ENCODE peak calls at places on chromosomes 3 and 15, in seven cellular contexts. Z is H1, H is SK-N-SH, O is GM12878, D is HepG2, E is GM12891, X is K562. Q is an unnamed sample.
A peak's percentile ranks its signal among the peaks of the same experiment; 100 is the strongest.

GRCh38 chr3:162538466-162538865 is 1041.9 kb downstream of the OTOL1 start:
- DNase-seq in O (no peak), H (no peak), D (no peak), X (no peak), E (no peak), Z (no peak), Q (no peak)

GRCh38 chr15:79919749-79920511 is 23.1 kb upstream of the MTHFS start:
- DNase-seq in D (no peak), X (no peak), E (no peak), Z (no peak), H (no peak), O (no peak), Q (no peak)

GRCh38 chr15:39589815-39590644 is 9.2 kb downstream of the THBS1 start:
- DNase-seq in H (no peak), Z (no peak), E (no peak), D (no peak), X (no peak), O (no peak), Q (no peak)

GRCh38 chr3:30502742-30503073 is 103.7 kb upstream of the TGFBR2 start:
- DNase-seq in O (peak; percentile 12), D (no peak), Z (no peak), E (no peak), H (no peak), X (no peak), Q (no peak)

GRCh38 chr3:45712434-45713110 is 23.4 kb downstream of the SACM1L start:
- DNase-seq in D (no peak), H (no peak), Z (no peak), E (no peak), O (no peak), X (no peak), Q (no peak)

GRCh38 chr3:138381413-138381901 is 33.1 kb downstream of the MRAS start:
- DNase-seq in O (no peak), H (no peak), Z (no peak), E (no peak), X (no peak), D (no peak), Q (no peak)

GRCh38 chr3:126858887-126859286 is 124.0 kb upstream of the PLXNA1 start:
- DNase-seq in Z (no peak), H (no peak), O (no peak), E (no peak), D (no peak), X (no peak), Q (no peak)

GRCh38 chr3:186915808-186916796 is 14.2 kb upstream of the ST6GAL1 start:
- DNase-seq in D (no peak), X (no peak), E (no peak), H (peak; percentile 34), Z (no peak), O (no peak), Q (no peak)

GRCh38 chr3:134252766-134253165 is 2.1 kb upstream of the RYK start:
- DNase-seq in D (no peak), E (no peak), H (no peak), Z (no peak), O (no peak), X (no peak), Q (no peak)

GRCh38 chr3:128493221-128494151 is 485 bp upstream of the GATA2 start:
- DNase-seq in E (no peak), Z (no peak), D (no peak), H (peak; percentile 92), X (peak; percentile 36), O (no peak), Q (no peak)

GRCh38 chr3:123571264-123571972 is 13.4 kb downstream of the HACD2 start:
- DNase-seq in X (no peak), O (no peak), D (no peak), H (no peak), E (no peak), Z (no peak), Q (no peak)

GRCh38 chr3:87001699-87002098 is 10.8 kb upstream of the VGLL3 start:
- DNase-seq in Z (no peak), O (no peak), X (no peak), E (no peak), D (no peak), H (no peak), Q (no peak)

GRCh38 chr3:169758353-169758994 is 6.4 kb downstream of the TERC start:
- DNase-seq in D (no peak), H (no peak), X (no peak), Z (no peak), E (no peak), O (no peak), Q (no peak)

GRCh38 chr3:60598668-60599067 is 652.6 kb downstream of the FHIT start:
- DNase-seq in Z (no peak), X (no peak), H (no peak), D (peak; percentile 32), O (no peak), E (no peak), Q (no peak)

DNA sequence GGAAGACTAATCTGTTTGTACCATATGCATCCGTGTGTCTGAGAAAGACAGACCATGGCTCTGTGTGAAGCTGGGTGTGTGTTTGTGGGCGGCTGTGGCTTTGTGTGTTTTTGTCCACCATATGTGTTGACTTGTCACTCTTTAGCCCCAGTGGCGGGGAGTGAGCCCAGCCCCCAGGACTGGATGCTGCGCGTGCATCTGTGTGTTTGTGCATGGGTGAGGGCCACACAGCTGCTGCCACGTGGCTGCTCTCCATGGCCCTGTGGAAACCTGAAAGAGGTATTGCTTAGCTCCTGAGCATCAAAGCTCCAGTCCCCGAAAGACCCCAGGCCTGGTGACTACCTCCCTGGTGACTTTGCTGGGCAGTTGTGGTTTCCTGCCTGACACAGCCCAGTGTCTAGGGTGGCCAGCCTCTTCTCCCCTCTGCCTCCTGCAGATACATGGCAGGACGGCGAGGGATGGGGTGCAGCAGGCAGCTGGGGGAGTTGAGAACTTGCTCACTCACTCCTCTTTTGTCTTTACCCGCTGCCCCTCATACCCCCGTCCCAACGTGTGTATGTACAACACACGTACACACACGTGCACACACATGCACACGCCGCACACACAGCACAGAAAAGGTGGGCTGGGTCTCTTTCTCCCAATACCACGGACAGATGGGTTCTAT is 6.5 kb downstream of the EPHB3 start:
- DNase-seq in X (no peak), Z (no peak), D (no peak), O (no peak), H (no peak), E (no peak), Q (no peak)
- TF ChIP-seq TAF1 in X (no peak), Z (no peak), D (no peak), O (no peak), H (no peak), E (no peak), Q (no peak)

DNA sequence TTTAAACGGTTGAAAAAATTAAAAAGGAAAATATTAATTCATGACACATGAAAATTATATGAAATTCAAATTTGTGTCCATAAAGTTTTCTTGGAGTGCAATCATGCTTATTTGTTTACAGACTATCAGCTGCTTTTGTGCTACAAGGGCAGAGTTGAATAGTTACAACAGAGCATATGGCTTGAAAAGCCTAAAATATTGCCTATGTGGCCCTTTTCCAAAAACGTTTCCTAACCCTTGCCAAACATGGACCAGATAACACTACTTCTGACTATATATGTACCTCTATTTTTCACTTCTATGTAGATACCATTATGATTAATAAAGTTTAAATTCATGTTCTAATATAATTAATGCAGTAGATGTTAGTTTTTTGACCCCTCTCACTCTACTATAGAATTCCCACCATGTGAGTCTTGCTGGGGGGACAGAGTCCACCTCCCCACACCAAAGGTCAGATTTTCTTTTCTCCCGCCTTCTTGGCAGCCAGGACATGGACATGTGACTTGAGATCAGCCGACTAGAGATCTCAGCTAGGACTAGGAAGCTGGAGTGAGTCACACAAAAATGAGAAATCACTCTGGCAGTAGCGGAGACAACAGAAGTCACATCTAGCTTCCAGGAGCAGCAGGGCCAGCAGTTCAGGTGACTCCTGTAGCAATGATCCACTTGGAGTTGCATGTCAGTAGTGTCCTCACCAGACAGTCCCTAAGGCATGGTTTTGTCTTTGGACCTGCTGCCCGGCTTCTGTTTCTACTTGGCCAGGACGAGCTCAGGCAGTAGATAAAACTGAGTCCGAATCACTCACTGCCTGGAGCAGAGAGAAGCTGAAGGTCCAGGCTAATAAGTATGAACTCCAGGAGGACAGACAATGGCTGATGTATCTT is 22.4 kb downstream of the CIAO2A start:
- DNase-seq in H (no peak), X (peak; percentile 32), D (peak; percentile 74), Z (no peak), E (no peak), O (no peak), Q (no peak)
- TF ChIP-seq TAF1 in H (no peak), X (no peak), D (no peak), Z (no peak), E (no peak), O (no peak), Q (no peak)

GRCh38 chr15:43779016-43779415 is 2.2 kb upstream of the ELL3 start:
- DNase-seq in Z (no peak), H (no peak), X (no peak), D (no peak), O (no peak), E (no peak), Q (no peak)

GRCh38 chr15:43776101-43776717 is 557 bp downstream of the ELL3 start:
- DNase-seq in Z (no peak), X (no peak), H (no peak), E (peak; percentile 38), O (peak; percentile 66), D (no peak), Q (peak; percentile 47)

GRCh38 chr15:43775411-43775965 is 1.3 kb downstream of the ELL3 start:
- DNase-seq in D (peak; percentile 79), E (no peak), X (no peak), H (peak; percentile 52), Z (peak; percentile 31), O (no peak), Q (no peak)

GRCh38 chr15:43776718-43777292 is at the start of gene ELL3:
- DNase-seq in E (peak; percentile 43), Z (peak; percentile 33), X (peak; percentile 63), H (peak; percentile 61), O (no peak), D (peak; percentile 56), Q (peak; percentile 44)

DNA sequence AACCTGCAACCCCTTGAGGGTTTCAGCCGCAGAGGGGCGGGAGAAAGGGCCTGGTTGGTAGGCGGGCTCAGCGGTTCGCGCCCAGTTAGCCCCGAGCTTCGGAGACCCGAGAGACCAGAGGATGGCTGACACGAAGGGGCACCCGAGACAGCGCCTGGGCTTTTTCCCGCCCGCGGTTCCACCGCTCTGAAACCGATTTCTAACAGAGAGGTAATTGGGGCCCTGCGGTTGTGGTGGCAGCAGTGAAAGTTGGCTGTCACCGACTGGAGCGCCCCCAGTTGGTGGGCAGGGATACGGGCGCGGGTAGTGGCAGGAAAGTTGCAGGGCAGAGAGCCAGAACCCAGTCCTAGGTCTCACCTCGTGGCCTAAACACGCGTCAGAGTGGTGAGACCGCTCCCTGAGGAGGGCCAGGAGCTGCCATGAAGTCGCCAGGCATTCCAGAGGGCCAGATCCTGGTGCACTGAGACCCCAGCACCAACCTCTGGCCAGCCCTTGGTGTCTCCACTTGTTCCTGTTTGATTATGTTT is 590 bp upstream of the ELL3 start:
- DNase-seq in O (peak; percentile 78), D (peak; percentile 58), H (peak; percentile 65), E (peak; percentile 61), Z (no peak), X (no peak), Q (peak; percentile 66)
- TF ChIP-seq TAF1 in O (peak; percentile 17), D (peak; percentile 47), H (no peak), E (no peak), Z (peak; percentile 39), X (no peak), Q (no peak)

GRCh38 chr3:64000446-64001055 is 22.7 kb downstream of the PSMD6 start:
- DNase-seq in X (no peak), D (no peak), O (no peak), H (no peak), Z (no peak), E (no peak), Q (no peak)
- TF ChIP-seq TAF1 in X (no peak), D (no peak), O (no peak), H (no peak), Z (no peak), E (no peak), Q (no peak)